ENCODE peak calls at places on chromosomes 12 and 14, in four cellular contexts. B is HCT116, T is GM23248, G is PC-3. Y is an unnamed sample. For H3K9me2, the result is how much of the 10 kb centered on the place peaks cover.

GRCh38 chr12:81143057-81143456 is 65.2 kb downstream of the ACSS3 start:
- DNase-seq in B (no peak), T (no peak), G (no peak), Y (no peak)

GRCh38 chr14:100526057-100526456 is 61.2 kb downstream of the BEGAIN start:
- DNase-seq in B (no peak), T (no peak), G (no peak), Y (no peak)

GRCh38 chr14:100640481-100641273 is 53.5 kb upstream of the BEGAIN start:
- DNase-seq in B (no peak), T (no peak), G (peak), Y (no peak)

GRCh38 chr12:32110942-32111341 is 4.3 kb downstream of the BICD1 start:
- DNase-seq in B (no peak), T (no peak), G (no peak), Y (no peak)

GRCh38 chr12:124567035-124567672 is at the start of gene NCOR2:
- DNase-seq in B (no peak), T (peak), G (peak), Y (peak)

GRCh38 chr12:3273409-3273853 is 196.3 kb downstream of the TSPAN9 start:
- DNase-seq in B (peak), T (peak), G (peak), Y (no peak)

GRCh38 chr12:124774462-124775167 is 89.0 kb downstream of the SCARB1 start:
- DNase-seq in B (no peak), T (peak), G (peak), Y (peak)

GRCh38 chr12:46383654-46384450 is 11.3 kb upstream of the SLC38A2 start:
- DNase-seq in B (peak), T (peak), G (peak), Y (peak)

GRCh38 chr14:90714811-90715210 is 101.4 kb downstream of the TTC7B start:
- DNase-seq in B (no peak), T (peak), G (no peak), Y (no peak)

GRCh38 chr14:98462908-98463307 is 809.1 kb downstream of the BCL11B start:
- DNase-seq in B (no peak), T (no peak), G (no peak), Y (no peak)

DNA sequence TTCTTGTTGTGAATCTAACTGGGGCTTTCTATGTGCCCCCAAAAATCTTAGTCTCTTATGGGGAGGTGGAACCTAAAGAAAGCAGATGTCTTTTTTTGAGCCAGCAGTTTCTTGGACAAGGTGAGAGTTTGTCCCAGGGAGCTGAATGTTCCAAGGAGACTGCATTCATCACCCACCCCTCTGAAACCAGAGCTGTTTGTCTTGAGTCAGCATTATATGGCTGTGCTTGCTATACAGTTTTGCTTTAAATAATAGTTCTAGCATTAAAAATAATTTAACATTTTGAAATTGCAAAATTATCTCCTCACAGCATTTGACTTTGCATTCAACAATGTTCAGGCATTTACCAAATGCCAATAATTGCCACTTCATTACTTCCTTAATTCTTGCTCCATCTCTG is 813.3 kb downstream of the BCL11B start:
- DNase-seq in B (no peak), T (no peak), G (no peak), Y (no peak)
- H3K9me2 ChIP-seq in B (under half), T (under half), G (under half), Y (under half)

GRCh38 chr12:72692338-72692737 is 420.2 kb downstream of the TRHDE start:
- DNase-seq in B (no peak), T (no peak), G (no peak), Y (no peak)
- H3K9ac ChIP-seq in B (no peak), T (no peak), G (no peak), Y (no peak)

GRCh38 chr12:685388-685787 is 22.1 kb upstream of the NINJ2 start:
- DNase-seq in B (no peak), T (no peak), G (no peak), Y (peak)

GRCh38 chr12:678747-679712 is 15.8 kb upstream of the NINJ2 start:
- DNase-seq in B (no peak), T (no peak), G (no peak), Y (no peak)

GRCh38 chr12:681857-682256 is 18.6 kb upstream of the NINJ2 start:
- DNase-seq in B (no peak), T (no peak), G (no peak), Y (no peak)

DNA sequence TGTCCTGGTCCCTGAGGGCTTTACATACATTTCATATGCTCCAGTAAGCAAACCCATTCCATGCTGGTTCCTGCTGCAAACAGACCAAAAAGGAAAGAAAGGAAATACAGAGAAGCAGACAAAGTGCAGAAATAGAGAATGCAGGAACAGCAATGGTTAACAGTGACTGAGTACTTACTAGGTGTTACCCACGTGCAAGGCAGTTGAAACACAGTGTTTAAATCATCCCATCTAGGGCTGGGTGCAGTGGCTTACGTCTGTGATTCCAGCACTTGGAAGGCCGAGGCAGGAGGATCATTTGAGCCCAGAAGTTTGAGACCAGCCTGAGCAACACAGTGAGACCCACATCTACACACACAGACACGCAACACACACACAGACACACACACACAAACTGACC is 21.2 kb upstream of the NINJ2 start:
- DNase-seq in B (no peak), T (no peak), G (no peak), Y (no peak)
- H3K9me2 ChIP-seq in B (under half), T (under half), G (under half), Y (under half)

DNA sequence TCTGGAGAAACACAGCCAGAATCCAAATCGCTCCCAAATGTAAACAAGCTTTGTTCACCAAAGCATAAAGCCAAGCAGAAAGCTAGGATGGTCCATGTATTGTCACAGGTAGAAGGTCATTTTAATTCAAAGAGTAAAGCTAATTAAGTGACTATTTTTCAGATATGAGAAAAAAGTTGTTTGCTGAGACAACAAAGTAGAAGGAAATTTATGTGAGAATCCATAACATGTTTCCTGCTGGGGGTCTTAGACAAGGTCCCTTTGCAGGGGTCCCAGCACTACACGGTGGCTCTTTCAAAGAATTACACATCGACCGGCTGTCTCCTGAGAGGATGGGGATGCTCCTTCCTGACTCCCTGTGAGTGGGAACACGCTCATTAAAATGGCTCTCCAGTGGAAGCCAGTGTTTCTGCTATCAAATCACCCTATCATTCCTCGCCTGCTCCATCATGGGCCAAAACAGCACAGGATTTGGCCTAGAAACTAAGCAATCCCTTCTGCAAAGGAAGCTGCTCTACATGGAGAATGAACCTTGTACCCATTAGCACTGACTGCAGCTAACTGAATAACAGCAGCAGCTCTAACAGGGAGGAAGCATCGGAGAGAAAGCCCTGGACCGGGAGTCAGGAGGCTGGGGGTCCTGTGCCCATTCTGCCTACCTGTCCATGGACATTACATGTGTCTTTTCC is 175.3 kb downstream of the STXBP6 start:
- DNase-seq in B (no peak), T (no peak), G (no peak), Y (no peak)
- H3K9ac ChIP-seq in B (no peak), T (no peak), G (no peak), Y (no peak)

Y was measured in Karpas-422.